ENCODE peak calls at places on chromosomes 5 and 9, in eight cellular contexts. K, M, Q, C, O, F, R and T are unnamed samples.
A peak's percentile ranks its signal among the peaks of the same experiment; 100 is the strongest.

GRCh38 chr9:121476156-121476555 is 23.5 kb downstream of the GGTA1 start:
- DNase-seq in F (no peak), K (no peak), C (no peak), R (no peak), M (no peak), O (no peak), Q (no peak), T (no peak)

GRCh38 chr5:92838253-92838652 is 742.8 kb downstream of the NR2F1-AS1 start:
- DNase-seq in F (peak; percentile 54), R (no peak), O (no peak), Q (no peak), C (no peak), K (no peak), M (peak; percentile 8), T (no peak)

GRCh38 chr5:19771174-19771835 is 216.7 kb downstream of the CDH18 start:
- DNase-seq in R (no peak), C (no peak), F (peak; percentile 19), Q (no peak), K (no peak), M (no peak), O (no peak), T (no peak)

GRCh38 chr5:179316111-179316551 is 29.1 kb downstream of the ADAMTS2 start:
- DNase-seq in M (no peak), F (no peak), C (no peak), Q (no peak), R (no peak), K (no peak), O (peak; percentile 25), T (no peak)

GRCh38 chr9:22238809-22239684 is 207.6 kb upstream of the DMRTA1 start:
- DNase-seq in Q (no peak), F (peak; percentile 47), K (peak; percentile 60), C (no peak), O (no peak), M (peak; percentile 37), R (no peak), T (no peak)

GRCh38 chr9:107613314-107613713 is 123.7 kb upstream of the KLF4 start:
- DNase-seq in M (no peak), F (no peak), O (no peak), C (no peak), K (no peak), R (no peak), Q (no peak), T (no peak)

GRCh38 chr5:143128412-143129071 is 274.9 kb downstream of the NR3C1 start:
- DNase-seq in K (peak; percentile 20), Q (no peak), O (no peak), F (peak; percentile 66), R (no peak), C (no peak), M (no peak), T (peak; percentile 16)

GRCh38 chr5:72556351-72557146 is 49.3 kb upstream of the ZNF366 start:
- DNase-seq in C (peak; percentile 14), R (no peak), O (peak; percentile 59), M (peak; percentile 83), Q (peak; percentile 34), F (peak; percentile 92), K (peak; percentile 88), T (peak; percentile 61)

GRCh38 chr5:40551706-40552557 is 127.8 kb upstream of the PTGER4 start:
- DNase-seq in Q (no peak), C (no peak), O (peak; percentile 38), M (no peak), K (peak; percentile 96), R (no peak), F (no peak), T (peak; percentile 75)